ENCODE peak calls at places on chromosomes 5 and 9, in ten cellular contexts. H is NAMALWA; D is M059J; V is activated naive CD4-positive, alpha-beta T cell treated with anti-CD3 and anti-CD28 coated beads for 36 hours; S is cardiac fibroblast; A is T-cell; R is HTR-8/SVneo; F is mesothelial cell of epicardium; M is astrocyte of the cerebellum; B is neural crest cell. X is an unnamed sample.
A peak's percentile ranks its signal among the peaks of the same experiment; 100 is the strongest.

GRCh38 chr5:120396186-120396585 is 67.9 kb upstream of the PRR16 start:
- DNase-seq in H (no peak), D (peak; percentile 73), F (no peak), V (no peak), M (no peak), S (peak; percentile 65), B (no peak), R (no peak), A (no peak), X (no peak)

GRCh38 chr9:84054341-84055010 is 73.9 kb downstream of the RMI1 start:
- DNase-seq in S (no peak), H (no peak), A (no peak), R (no peak), V (no peak), B (no peak), F (no peak), D (no peak), M (no peak), X (no peak)

GRCh38 chr5:132327278-132327959 is 33.2 kb downstream of the SLC22A4 start:
- DNase-seq in M (peak; percentile 11), B (no peak), R (no peak), H (no peak), D (no peak), A (no peak), S (peak; percentile 48), F (no peak), V (no peak), X (no peak)

GRCh38 chr5:119792154-119792799 is 162.9 kb downstream of the FAM170A start:
- DNase-seq in V (no peak), B (no peak), H (no peak), R (no peak), M (no peak), S (no peak), F (no peak), D (no peak), A (no peak), X (no peak)

GRCh38 chr5:111486055-111486454 is 26.3 kb downstream of the STARD4 start:
- DNase-seq in M (no peak), R (no peak), A (no peak), H (no peak), D (no peak), V (no peak), S (no peak), F (no peak), B (no peak), X (no peak)

GRCh38 chr5:127290019-127290945 is at the start of gene MEGF10:
- DNase-seq in A (no peak), R (peak; percentile 73), M (peak; percentile 40), S (peak; percentile 65), V (peak; percentile 42), B (peak; percentile 71), F (peak; percentile 45), H (peak; percentile 13), D (peak; percentile 43), X (no peak)

GRCh38 chr5:160508780-160509361 is 87.2 kb downstream of the PTTG1 start:
- DNase-seq in D (peak; percentile 78), F (no peak), A (peak; percentile 35), B (peak; percentile 67), S (peak; percentile 91), H (peak; percentile 92), M (peak; percentile 73), V (peak; percentile 78), R (peak; percentile 80), X (no peak)

GRCh38 chr5:68898961-68899471 is 194.8 kb upstream of the SLC30A5 start:
- DNase-seq in H (peak; percentile 17), D (peak; percentile 87), R (peak; percentile 35), M (peak; percentile 33), F (no peak), V (no peak), A (no peak), S (peak; percentile 83), B (no peak), X (no peak)

GRCh38 chr9:88923653-88924284 is 67.5 kb upstream of the S1PR3 start:
- DNase-seq in A (no peak), D (no peak), R (no peak), V (peak; percentile 51), F (no peak), B (no peak), H (no peak), S (no peak), M (no peak), X (no peak)

GRCh38 chr5:130549884-130550552 is 615.0 kb downstream of the HINT1 start:
- DNase-seq in M (peak; percentile 60), H (no peak), R (no peak), S (peak; percentile 89), F (no peak), B (no peak), A (no peak), V (peak; percentile 7), D (peak; percentile 92), X (no peak)

GRCh38 chr5:1792842-1793266 is 6.8 kb downstream of the MRPL36 start:
- DNase-seq in S (peak; percentile 88), V (peak; percentile 89), A (peak; percentile 58), R (peak; percentile 73), D (peak; percentile 96), H (peak; percentile 100), B (no peak), M (peak; percentile 67), F (no peak), X (no peak)

GRCh38 chr9:135624282-135624681 is 15.1 kb downstream of the GLT6D1 start:
- DNase-seq in M (no peak), D (no peak), S (no peak), H (no peak), A (no peak), V (no peak), B (no peak), F (no peak), R (no peak), X (no peak)

GRCh38 chr5:145072880-145073279 is 762.3 kb downstream of the PRELID2 start:
- DNase-seq in V (no peak), H (no peak), R (no peak), S (no peak), B (no peak), F (no peak), D (no peak), M (peak; percentile 19), A (no peak), X (no peak)

GRCh38 chr9:106932178-106932577 is 69.2 kb downstream of the ZNF462 start:
- DNase-seq in M (no peak), D (no peak), A (no peak), H (no peak), V (no peak), B (no peak), R (no peak), S (no peak), F (no peak), X (no peak)

GRCh38 chr9:112848316-112849151 is 42.1 kb downstream of the SLC46A2 start:
- DNase-seq in H (no peak), A (no peak), S (no peak), B (no peak), M (no peak), D (no peak), R (no peak), V (no peak), F (no peak), X (no peak)

GRCh38 chr5:76643371-76643770 is 20.2 kb upstream of the F2RL2 start:
- DNase-seq in D (no peak), H (no peak), B (no peak), S (no peak), F (no peak), A (no peak), V (no peak), M (no peak), R (no peak), X (no peak)

GRCh38 chr9:135574331-135574730 is 12.8 kb downstream of the PAEP start:
- DNase-seq in V (no peak), B (no peak), D (peak; percentile 18), M (no peak), R (no peak), A (no peak), H (no peak), F (peak; percentile 6), S (no peak), X (no peak)

GRCh38 chr5:110377411-110378392 is 348.8 kb downstream of the TMEM232 start:
- DNase-seq in M (no peak), F (no peak), S (peak; percentile 45), R (peak; percentile 2), H (no peak), B (no peak), D (peak; percentile 33), A (no peak), V (no peak), X (no peak)

GRCh38 chr9:88658311-88658822 is 123.4 kb downstream of the NXNL2 start:
- DNase-seq in R (no peak), M (no peak), S (peak; percentile 75), D (peak; percentile 64), V (no peak), F (no peak), A (no peak), B (no peak), H (no peak), X (no peak)

GRCh38 chr9:17280350-17281012 is 145.6 kb downstream of the CNTLN start:
- DNase-seq in B (no peak), V (no peak), M (no peak), R (no peak), S (peak; percentile 66), H (no peak), F (no peak), D (peak; percentile 12), A (no peak), X (no peak)